ENCODE peak calls at places on chromosomes 4 and X, in seven cellular contexts. D is fibroblast of mammary gland, K is psoas muscle, R is BE2C, Q is tibial nerve, P is mammary epithelial cell, M is body of pancreas. Y is an unnamed sample.

GRCh38 chr4:188903995-188904394 is 764.8 kb downstream of the TRIML1 start:
- DNase-seq in D (peak), K (no peak), R (no peak), Q (no peak), P (no peak), M (no peak), Y (no peak)

GRCh38 chrX:24110049-24110448 is 39.5 kb upstream of the ZFX start:
- DNase-seq in D (no peak), K (no peak), R (peak), Q (no peak), P (no peak), M (no peak), Y (no peak)

GRCh38 chrX:3244955-3245354 is 101.5 kb downstream of the MXRA5 start:
- DNase-seq in D (peak), K (no peak), R (no peak), Q (no peak), P (peak), M (no peak), Y (peak)

GRCh38 chr4:75786526-75786925 is 62.1 kb downstream of the USO1 start:
- DNase-seq in D (no peak), K (no peak), R (no peak), Q (no peak), P (no peak), M (no peak), Y (no peak)

GRCh38 chr4:132101526-132101925 is 1047.6 kb upstream of the PCDH10 start:
- DNase-seq in D (peak), K (no peak), R (no peak), Q (no peak), P (no peak), M (no peak), Y (peak)

GRCh38 chrX:154799554-154800348 is 5.5 kb downstream of the MPP1 start:
- DNase-seq in D (peak), K (no peak), R (peak), Q (no peak), P (no peak), M (peak), Y (no peak)

GRCh38 chrX:17986977-17987376 is 125.9 kb upstream of the RAI2 start:
- DNase-seq in D (no peak), K (no peak), R (no peak), Q (no peak), P (no peak), M (no peak), Y (no peak)

GRCh38 chr4:55884093-55884850 is 30.8 kb downstream of the EXOC1 start:
- DNase-seq in D (no peak), K (no peak), R (no peak), Q (no peak), P (no peak), M (no peak), Y (no peak)

GRCh38 chr4:147059064-147059731 is 113.5 kb upstream of the TTC29 start:
- DNase-seq in D (no peak), K (no peak), R (no peak), Q (no peak), P (no peak), M (no peak), Y (no peak)

GRCh38 chrX:150769408-150769807 is 76.2 kb downstream of the MTMR1 start:
- DNase-seq in D (no peak), K (no peak), R (no peak), Q (no peak), P (no peak), M (no peak), Y (no peak)

GRCh38 chrX:50430917-50431316 is 39.7 kb downstream of the DGKK start:
- DNase-seq in D (peak), K (no peak), R (no peak), Q (no peak), P (no peak), M (no peak), Y (no peak)

GRCh38 chr4:70958681-70959080 is 34.8 kb upstream of the DCK start:
- DNase-seq in D (peak), K (no peak), R (no peak), Q (no peak), P (no peak), M (no peak), Y (peak)

DNA sequence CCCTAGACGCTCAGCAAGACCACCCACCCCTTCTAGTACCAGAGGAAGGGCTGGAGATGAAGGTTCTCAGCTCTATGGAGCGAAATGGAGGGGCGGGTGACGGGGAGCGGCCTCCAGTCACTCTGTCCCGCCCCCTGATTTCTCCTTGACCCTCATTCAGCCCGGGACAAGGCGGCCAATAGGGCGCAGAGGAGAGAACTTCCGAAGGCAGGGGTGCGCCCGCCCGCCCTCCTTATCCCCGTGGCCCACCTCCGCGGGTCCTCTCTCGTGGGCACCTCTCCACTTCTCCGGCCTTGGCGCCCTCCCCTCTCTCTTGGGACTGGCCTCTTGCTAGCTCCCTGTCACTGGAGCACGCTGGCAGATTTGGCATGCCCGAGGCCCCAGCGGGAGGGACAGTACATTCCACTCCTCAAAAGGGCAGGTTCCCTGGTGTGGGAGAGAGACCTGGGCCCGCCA is 1.1 kb upstream of the SEPTIN6 start:
- DNase-seq in D (no peak), K (no peak), R (no peak), Q (no peak), P (no peak), M (no peak), Y (no peak)
- H3K4me3 ChIP-seq in D (no peak), K (peak), R (no peak), Q (peak), P (no peak), M (no peak), Y (no peak)

DNA sequence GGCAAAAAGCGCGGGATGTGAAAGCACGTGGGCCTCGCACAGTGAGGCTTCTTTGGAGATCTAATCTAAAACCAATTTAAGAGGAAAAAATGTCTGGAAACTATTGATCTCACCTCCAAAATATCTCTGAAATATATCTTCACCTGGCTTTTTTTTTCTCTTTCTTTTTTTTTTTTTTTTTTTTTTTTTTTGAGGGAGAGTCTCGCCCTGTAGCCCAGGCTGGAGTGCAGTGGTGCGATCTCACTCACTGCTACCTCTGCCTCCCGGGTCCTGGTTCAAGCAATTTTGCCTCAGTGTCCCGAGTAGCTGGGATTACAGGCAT is 383 bp upstream of the ZMAT1 start:
- DNase-seq in D (no peak), K (no peak), R (no peak), Q (no peak), P (no peak), M (no peak), Y (no peak)
- H3K4me3 ChIP-seq in D (no peak), K (peak), R (no peak), Q (no peak), P (no peak), M (no peak), Y (peak)

GRCh38 chrX:51737062-51737461 is 6.2 kb upstream of the GSPT2 start:
- DNase-seq in D (no peak), K (no peak), R (no peak), Q (no peak), P (no peak), M (no peak), Y (no peak)

GRCh38 chrX:51747671-51748070 is 4.4 kb downstream of the GSPT2 start:
- DNase-seq in D (peak), K (no peak), R (no peak), Q (no peak), P (no peak), M (no peak), Y (no peak)

GRCh38 chrX:51743179-51743957 is at the start of gene GSPT2:
- DNase-seq in D (peak), K (peak), R (peak), Q (peak), P (peak), M (peak), Y (peak)

DNA sequence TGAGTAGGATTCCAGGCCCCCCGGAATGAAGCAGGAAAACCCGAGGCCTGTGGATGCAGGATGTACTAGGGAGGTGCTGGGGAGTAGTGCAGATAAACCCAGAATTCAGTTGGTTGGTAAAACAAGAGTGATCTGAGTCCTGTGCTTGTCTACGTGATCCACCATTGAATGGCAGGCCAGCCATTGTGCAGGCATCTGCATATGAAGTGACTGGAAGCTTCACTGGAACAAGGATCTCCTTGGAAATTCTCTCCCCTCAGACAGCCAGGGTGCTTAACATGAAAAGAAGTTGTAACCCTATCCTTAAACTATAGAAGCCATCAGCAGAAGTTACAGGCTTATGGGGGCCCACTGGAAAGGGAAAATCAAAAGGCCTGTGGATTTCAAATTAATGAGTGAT is 656 bp upstream of the GSPT2 start:
- DNase-seq in D (no peak), K (no peak), R (no peak), Q (no peak), P (no peak), M (no peak), Y (no peak)
- H3K4me3 ChIP-seq in D (peak), K (peak), R (no peak), Q (no peak), P (no peak), M (no peak), Y (peak)

DNA sequence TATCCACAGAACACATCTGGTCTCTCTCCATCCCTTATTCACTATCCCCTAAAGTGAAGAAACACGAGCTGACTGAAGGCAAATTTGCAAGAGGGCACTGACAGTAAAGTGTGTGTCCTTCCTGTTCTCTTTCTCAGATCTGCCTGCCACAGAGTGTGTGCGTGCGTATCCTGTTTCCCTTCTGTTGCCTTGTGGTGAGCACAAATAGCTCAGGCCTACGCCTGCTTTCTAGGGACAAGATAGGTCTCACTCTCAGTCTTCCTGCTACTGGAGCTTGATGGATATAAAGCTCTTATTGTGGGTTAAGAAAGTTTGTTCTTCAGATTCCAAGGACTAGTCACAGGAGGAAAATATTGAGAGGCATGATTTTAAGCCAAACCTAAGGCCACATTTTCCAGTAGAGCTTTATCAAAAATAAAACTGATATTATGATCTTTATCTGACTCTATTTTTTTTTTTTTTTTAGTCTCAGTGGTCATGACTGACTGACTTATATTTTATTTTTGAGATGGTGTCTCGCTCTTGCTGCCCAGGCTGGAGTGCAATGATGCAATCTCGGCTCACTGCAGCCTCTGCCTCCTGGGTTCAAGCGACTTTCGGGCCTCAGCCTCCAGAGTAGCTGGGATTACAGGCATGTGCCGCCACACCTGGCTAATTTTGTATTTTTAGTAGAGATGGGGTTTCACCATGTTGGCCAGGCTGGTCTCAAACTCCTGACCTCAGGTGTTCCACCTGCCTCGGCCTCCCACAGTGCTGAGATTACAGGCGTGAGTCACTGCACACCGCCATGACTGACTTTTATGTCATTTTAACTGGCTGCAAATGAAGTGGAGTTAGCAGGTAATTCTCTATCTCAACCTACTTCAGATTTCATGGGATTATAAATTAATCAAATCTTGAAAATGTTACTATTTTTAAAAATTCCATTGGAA is 140.3 kb upstream of the SH3RF1 start:
- DNase-seq in D (peak), K (no peak), R (no peak), Q (peak), P (peak), M (no peak), Y (peak)
- H3K4me3 ChIP-seq in D (no peak), K (no peak), R (no peak), Q (no peak), P (no peak), M (no peak), Y (no peak)

DNA sequence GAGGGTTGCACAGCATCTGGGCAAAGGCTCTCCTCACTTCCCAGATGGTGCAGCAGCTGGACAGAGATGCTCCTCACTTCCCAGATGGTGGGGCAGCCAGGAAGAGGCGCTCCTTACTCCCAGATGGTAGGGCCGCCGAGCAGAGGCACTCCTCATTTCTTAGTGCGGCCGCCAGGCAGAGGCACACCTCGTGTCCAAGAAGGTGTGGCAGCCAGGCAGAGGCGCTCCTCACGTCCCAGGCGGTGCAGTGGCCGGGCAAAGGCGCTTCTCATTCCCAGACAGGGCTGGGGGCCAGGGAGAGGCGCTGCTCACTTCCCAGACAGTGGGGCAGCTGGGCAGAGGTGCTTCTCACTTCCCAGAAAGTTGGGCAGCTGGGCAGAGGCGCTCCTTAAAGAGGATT is 48.8 kb downstream of the ZNF732 start:
- DNase-seq in D (no peak), K (no peak), R (no peak), Q (no peak), P (no peak), M (no peak), Y (no peak)
- H3K4me3 ChIP-seq in D (no peak), K (no peak), R (no peak), Q (no peak), P (no peak), M (no peak), Y (peak)